ENCODE peak calls at places on chromosome 11, in four cellular contexts. P is fibroblast of mammary gland, A is OCI-LY7, L is prostate gland. Y is an unnamed sample.

GRCh38 chr11:45902452-45903380 is 4.4 kb downstream of the FREY1 start:
- DNase-seq in P (no peak), A (no peak), L (no peak), Y (no peak)

GRCh38 chr11:84316866-84317560 is 1030.8 kb upstream of the CCDC90B start:
- DNase-seq in P (peak), A (no peak), L (no peak), Y (peak)

GRCh38 chr11:114181752-114182151 is 114.4 kb upstream of the NNMT start:
- DNase-seq in P (no peak), A (no peak), L (no peak), Y (no peak)

GRCh38 chr11:78641541-78641940 is 66.9 kb upstream of the NARS2 start:
- DNase-seq in P (no peak), A (no peak), L (no peak), Y (no peak)

GRCh38 chr11:114399903-114400221 is 449 bp downstream of the C11orf71 start:
- DNase-seq in P (no peak), A (peak), L (peak), Y (no peak)

GRCh38 chr11:44244649-44245308 is 65.2 kb downstream of the ALX4 start:
- DNase-seq in P (peak), A (no peak), L (no peak), Y (peak)

GRCh38 chr11:107821199-107821926 is 37.2 kb downstream of the SLC35F2 start:
- DNase-seq in P (peak), A (no peak), L (no peak), Y (peak)

GRCh38 chr11:75508051-75508561 is 17.6 kb downstream of the GDPD5 start:
- DNase-seq in P (no peak), A (peak), L (no peak), Y (no peak)

GRCh38 chr11:10474551-10474950 is 19.5 kb downstream of the AMPD3 start:
- DNase-seq in P (no peak), A (no peak), L (no peak), Y (no peak)

GRCh38 chr11:1619449-1619848 is 2.5 kb downstream of the KRTAP5-4 start:
- DNase-seq in P (no peak), A (no peak), L (no peak), Y (no peak)

GRCh38 chr11:114340311-114341131 is 44.3 kb downstream of the NNMT start:
- DNase-seq in P (peak), A (peak), L (peak), Y (peak)

GRCh38 chr11:67563354-67564114 is 20.1 kb upstream of the GSTP1 start:
- DNase-seq in P (peak), A (no peak), L (no peak), Y (peak)

GRCh38 chr11:78474451-78474850 is 56.8 kb upstream of the GAB2 start:
- DNase-seq in P (no peak), A (no peak), L (no peak), Y (no peak)

GRCh38 chr11:44727114-44727372 is 281 bp downstream of the TSPAN18 start:
- DNase-seq in P (no peak), A (no peak), L (no peak), Y (no peak)

GRCh38 chr11:76625787-76626186 is 44.8 kb downstream of the LRRC32 start:
- DNase-seq in P (no peak), A (no peak), L (no peak), Y (no peak)

GRCh38 chr11:5343474-5344335 is at the start of gene OR51B5:
- DNase-seq in P (no peak), A (no peak), L (no peak), Y (no peak)

GRCh38 chr11:73386026-73386425 is 9.8 kb downstream of the RELT start:
- DNase-seq in P (no peak), A (peak), L (no peak), Y (no peak)

GRCh38 chr11:10387209-10388083 is 67.6 kb upstream of the AMPD3 start:
- DNase-seq in P (peak), A (no peak), L (no peak), Y (peak)

GRCh38 chr11:86775342-86775741 is 25.0 kb upstream of the PRSS23 start:
- DNase-seq in P (no peak), A (no peak), L (no peak), Y (no peak)

GRCh38 chr11:2376751-2377451 is at the start of gene CD81:
- DNase-seq in P (peak), A (peak), L (no peak), Y (no peak)

GRCh38 chr11:3182462-3182852 is 17.3 kb upstream of the OSBPL5 start:
- DNase-seq in P (no peak), A (no peak), L (no peak), Y (no peak)

GRCh38 chr11:61907871-61908729 is 9.3 kb downstream of the RAB3IL1 start:
- DNase-seq in P (no peak), A (no peak), L (no peak), Y (no peak)

GRCh38 chr11:112172362-112172994 is 2.8 kb upstream of the BCO2 start:
- DNase-seq in P (peak), A (no peak), L (no peak), Y (peak)

GRCh38 chr11:123062158-123062891 is 389 bp upstream of the HSPA8 start:
- DNase-seq in P (peak), A (peak), L (peak), Y (peak)

DNA sequence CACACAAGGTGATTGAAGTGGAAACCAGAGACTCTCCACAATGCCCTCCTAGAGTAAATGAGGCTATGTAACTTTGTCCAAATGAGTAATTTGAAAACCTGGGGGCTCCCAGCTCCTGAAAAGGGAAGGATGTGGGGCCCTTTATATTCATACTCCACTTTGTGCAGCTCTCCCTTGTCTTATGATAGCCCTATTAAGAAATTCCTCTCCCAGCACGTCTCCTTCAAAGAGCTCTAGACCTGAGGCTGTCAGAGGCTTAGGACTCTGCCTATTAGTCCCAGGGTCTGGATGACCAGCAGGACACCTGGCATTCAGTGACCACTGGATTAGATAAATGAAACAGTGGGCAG is 2.1 kb downstream of the SLC43A1 start:
- DNase-seq in P (no peak), A (no peak), L (no peak), Y (no peak)
- H3K4me3 ChIP-seq in P (no peak), A (peak), L (no peak), Y (no peak)

DNA sequence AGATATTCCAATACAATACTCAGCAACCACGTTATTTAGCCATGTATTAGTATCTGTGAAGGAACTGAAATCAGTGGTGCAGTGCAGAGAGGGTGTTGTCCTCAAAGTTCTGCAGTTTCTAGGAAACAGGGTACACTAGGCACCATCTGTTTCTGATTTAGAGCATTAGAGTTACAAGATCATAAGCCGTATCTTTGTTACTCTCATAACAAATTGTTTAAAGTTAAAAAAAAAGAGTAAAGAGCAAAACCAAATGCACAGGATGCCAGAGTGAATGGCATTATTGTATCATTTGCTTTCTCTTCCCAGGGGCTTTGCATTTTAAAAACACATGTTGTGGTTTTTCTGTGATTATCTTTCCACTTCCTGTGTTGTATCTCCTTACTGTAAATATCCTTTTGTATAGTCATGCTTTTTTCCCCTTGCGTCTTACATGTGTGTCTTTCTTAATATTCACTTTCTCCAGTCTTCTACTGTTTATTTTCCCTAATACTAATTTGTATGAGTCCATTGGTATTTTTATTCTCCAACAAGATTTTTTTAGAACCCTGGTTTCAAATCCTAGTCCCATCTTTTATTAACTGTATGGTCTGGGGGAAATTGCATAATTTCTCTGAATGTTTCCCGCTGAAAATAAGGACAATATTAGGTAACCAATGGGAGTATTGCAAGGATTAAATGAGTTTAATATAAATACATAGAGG is 15.2 kb upstream of the NUP160 start:
- DNase-seq in P (peak), A (peak), L (no peak), Y (peak)
- H3K4me3 ChIP-seq in P (no peak), A (peak), L (no peak), Y (no peak)

GRCh38 chr11:17397311-17398002 is 9.0 kb upstream of the KCNJ11 start:
- DNase-seq in P (no peak), A (no peak), L (no peak), Y (no peak)
- H3K4me3 ChIP-seq in P (no peak), A (no peak), L (no peak), Y (no peak)

DNA sequence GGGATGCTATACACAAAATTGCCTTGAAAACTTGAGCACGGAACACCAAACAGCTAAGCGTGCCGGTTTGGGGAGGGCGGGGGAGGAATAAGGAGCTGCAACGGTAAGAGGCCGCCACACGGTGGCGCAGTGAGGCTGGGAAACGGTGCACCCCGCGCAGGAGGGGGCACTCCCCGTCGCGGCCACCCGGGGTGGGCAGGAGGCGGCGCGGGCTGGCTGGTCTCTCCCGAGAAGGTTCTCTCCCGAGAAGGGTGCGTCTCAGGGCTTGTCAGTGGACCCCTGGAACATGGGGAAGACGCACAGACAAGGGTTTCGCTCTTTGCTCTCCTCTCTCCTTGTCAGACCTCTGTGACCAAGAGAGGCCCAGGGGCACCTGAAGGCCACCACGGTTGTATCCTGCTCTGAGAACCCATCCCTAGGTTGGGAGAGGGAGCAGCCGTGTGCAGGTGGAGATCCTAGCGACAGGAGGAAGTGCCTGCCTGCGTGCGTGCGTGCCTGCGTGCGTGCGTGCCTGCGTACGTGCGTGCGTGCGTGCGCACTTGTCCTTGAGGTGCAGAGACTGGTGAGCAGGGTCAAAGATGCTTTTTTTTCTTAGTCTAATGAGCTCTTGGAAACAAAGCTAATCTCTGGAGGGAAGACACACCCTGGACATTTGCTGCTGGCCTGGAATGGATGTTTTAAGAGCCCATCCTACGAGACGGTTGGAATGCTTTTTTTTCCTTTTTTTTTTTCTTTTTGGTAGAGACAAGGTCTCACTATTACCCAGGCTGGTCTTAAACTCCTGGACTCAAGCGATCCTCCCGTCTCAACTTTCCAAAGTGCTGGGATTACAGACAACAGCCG is 18.1 kb upstream of the JAM3 start:
- DNase-seq in P (peak), A (peak), L (peak), Y (peak)
- H3K4me3 ChIP-seq in P (peak), A (no peak), L (no peak), Y (peak)

GRCh38 chr11:91850533-91851305 is 373.9 kb upstream of the FAT3 start:
- DNase-seq in P (no peak), A (no peak), L (no peak), Y (no peak)
- H3K4me3 ChIP-seq in P (no peak), A (no peak), L (no peak), Y (no peak)

DNA sequence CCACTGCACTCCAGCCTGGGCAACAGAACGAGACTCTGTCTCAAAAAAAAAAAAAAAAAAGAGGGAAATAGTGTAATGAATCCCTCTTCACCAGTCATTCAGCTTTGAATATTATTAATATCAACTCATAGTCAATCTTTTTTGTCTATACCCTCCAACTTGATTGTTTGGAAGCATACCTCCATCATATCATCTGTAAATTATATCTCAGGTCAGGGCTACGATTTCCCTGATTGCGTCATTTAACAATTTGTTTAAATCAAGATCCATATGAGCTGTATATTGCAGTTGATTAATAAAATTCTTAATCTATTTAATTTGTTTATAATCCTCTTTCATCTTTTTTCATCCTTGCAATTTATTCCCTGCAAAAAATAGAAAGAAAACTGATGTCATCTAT is 60.1 kb downstream of the USP47 start:
- DNase-seq in P (no peak), A (no peak), L (no peak), Y (no peak)
- H3K4me3 ChIP-seq in P (no peak), A (no peak), L (no peak), Y (no peak)

DNA sequence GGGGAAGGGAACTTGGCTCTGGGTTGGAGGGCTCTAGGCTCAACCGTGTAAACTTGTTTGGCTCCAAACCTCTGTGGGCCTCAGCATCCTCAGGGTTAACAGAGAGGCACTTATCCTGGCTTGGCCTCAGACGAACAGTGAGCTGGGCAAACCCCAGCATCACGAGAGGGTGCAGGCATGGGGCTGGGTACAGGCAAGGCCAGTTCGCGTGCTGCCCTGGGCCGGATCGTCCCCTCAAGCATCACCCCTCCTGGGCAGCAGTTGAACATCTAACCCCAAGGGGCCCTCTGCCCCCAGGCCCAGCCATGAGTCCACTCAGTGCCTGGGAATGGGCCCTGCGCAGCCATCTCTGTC is 1.9 kb downstream of the EHBP1L1 start:
- DNase-seq in P (no peak), A (no peak), L (no peak), Y (no peak)
- H3K4me3 ChIP-seq in P (no peak), A (peak), L (peak), Y (peak)

GRCh38 chr11:17012712-17013547 is 1.3 kb downstream of the PLEKHA7 start:
- DNase-seq in P (peak), A (no peak), L (peak), Y (peak)

GRCh38 chr11:17010851-17011420 is 3.3 kb downstream of the PLEKHA7 start:
- DNase-seq in P (no peak), A (no peak), L (no peak), Y (no peak)

GRCh38 chr11:17014321-17014773 is at the start of gene PLEKHA7:
- DNase-seq in P (no peak), A (no peak), L (no peak), Y (no peak)

GRCh38 chr11:17013548-17014320 is 480 bp downstream of the PLEKHA7 start:
- DNase-seq in P (no peak), A (no peak), L (no peak), Y (no peak)

DNA sequence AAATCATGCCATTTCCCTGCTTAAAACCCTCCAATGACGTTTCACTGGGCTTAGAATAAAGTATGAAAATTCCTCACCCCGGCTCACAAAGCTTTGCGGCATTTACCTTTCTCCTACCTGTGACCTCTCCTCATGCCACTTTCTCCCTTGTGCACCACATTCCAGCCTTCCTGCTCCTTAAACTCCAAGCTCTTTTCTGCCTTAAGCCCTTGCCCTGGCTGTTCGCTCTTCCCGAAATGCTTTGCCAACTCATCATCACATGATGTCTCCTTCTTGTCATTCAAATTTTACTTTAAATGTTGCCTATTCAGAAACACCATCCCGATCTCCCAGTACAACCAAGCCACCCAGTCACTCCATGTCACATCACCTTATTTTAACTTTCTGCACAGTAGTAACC is 2.0 kb downstream of the PLEKHA7 start:
- DNase-seq in P (no peak), A (no peak), L (no peak), Y (no peak)
- H3K4me3 ChIP-seq in P (no peak), A (no peak), L (no peak), Y (no peak)

GRCh38 chr11:65646288-65646734 is 8.4 kb downstream of the SIPA1 start:
- DNase-seq in P (no peak), A (no peak), L (no peak), Y (no peak)

GRCh38 chr11:65648997-65649491 is 11.1 kb downstream of the SIPA1 start:
- DNase-seq in P (no peak), A (no peak), L (no peak), Y (no peak)

GRCh38 chr11:65645710-65646109 is 7.8 kb downstream of the SIPA1 start:
- DNase-seq in P (peak), A (no peak), L (no peak), Y (peak)

GRCh38 chr11:65644837-65645236 is 6.9 kb downstream of the SIPA1 start:
- DNase-seq in P (no peak), A (no peak), L (no peak), Y (no peak)

DNA sequence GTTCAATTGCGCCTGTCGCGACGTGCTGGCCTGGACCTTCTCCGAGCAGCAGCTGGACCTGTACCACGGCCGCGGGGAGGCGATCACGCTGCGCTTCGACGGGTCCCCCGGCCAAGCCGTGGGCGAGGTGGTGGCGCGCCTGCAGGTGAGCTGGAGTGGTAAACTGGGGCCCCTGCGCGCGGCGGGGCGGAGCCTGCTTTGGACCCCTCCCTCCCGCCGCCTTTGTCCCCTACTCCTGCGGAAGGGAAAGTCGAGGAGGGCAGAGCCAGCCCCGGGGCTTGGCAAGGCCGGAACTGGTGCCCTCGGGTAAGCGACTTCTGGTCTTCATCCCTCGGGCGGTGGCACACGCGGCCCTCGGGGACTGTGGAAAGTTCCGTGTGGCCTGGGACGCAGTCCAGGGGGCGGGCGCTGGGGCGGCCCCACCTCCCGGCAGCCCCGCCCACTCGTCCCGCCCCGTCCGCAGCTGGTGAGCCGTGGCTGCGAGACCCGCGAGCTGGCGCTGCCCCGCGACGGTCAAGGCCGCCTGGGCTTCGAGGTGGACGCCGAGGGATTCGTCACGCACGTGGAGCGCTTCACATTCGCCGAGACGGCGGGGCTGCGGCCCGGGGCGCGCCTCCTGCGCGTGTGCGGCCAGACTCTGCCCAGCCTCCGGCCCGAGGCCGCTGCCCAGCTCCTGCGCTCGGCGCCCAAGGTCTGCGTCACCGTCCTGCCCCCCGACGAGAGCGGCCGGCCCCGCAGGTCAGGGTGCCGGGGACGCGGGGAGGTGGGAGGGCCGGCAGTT is 9.2 kb downstream of the SIPA1 start:
- DNase-seq in P (peak), A (no peak), L (peak), Y (peak)
- H3K4me3 ChIP-seq in P (no peak), A (no peak), L (peak), Y (peak)

DNA sequence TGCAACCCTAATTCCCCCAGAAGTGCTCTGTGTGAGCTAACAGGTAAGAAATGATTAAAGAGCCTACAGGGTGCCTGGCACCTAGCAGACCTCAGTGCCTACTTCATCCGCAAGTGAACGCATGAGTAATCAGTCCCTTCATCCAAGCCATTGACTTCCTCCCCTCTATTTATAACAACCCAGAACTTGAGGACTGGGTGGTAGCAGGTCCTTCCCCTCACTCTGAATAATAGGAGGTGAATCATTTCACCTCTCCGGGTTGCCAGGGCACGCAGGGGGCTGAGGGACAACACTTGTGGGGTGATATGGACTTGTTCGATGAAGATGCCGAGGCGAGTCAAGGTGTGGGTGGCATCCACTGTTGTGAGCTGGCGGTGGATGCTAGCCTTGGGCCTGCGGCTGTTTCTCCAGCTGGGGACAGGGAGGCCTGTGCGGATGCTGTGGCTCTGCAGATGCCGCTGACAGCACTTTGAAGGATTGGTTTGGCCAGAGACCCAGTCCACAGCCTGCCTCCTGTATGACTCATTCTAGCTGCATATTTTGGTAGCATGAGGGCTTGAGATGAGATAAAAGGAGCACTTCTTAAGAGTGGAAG is 11.7 kb upstream of the SORL1-AS1 start:
- DNase-seq in P (peak), A (peak), L (peak), Y (peak)
- H3K4me3 ChIP-seq in P (no peak), A (peak), L (no peak), Y (no peak)